ENCODE peak calls at places on chromosome 4, in nine cellular contexts. One of them, this sample, is unnamed.

GRCh38 chr4:164779080-164779479 is 25.1 kb downstream of the SMIM31 start:
- DNase-seq in Peyer's patch: no peak
- DNase-seq in choroid plexus epithelial cell: no peak
- DNase-seq in pancreas: no peak
- DNase-seq in body of pancreas: no peak
- DNase-seq in lower leg skin: no peak
- DNase-seq in NB4: no peak
- DNase-seq in ascending aorta: no peak
- DNase-seq in suprapubic skin: no peak
- DNase-seq in this sample: no peak

GRCh38 chr4:6107114-6107791 is 89.0 kb upstream of the C4orf50 start:
- DNase-seq in Peyer's patch: no peak
- DNase-seq in choroid plexus epithelial cell: no peak
- DNase-seq in pancreas: no peak
- DNase-seq in body of pancreas: no peak
- DNase-seq in lower leg skin: no peak
- DNase-seq in NB4: no peak
- DNase-seq in ascending aorta: no peak
- DNase-seq in suprapubic skin: peak
- DNase-seq in this sample: no peak

GRCh38 chr4:1502976-1503375 is 96.7 kb upstream of the NKX1-1 start:
- DNase-seq in Peyer's patch: no peak
- DNase-seq in choroid plexus epithelial cell: no peak
- DNase-seq in pancreas: no peak
- DNase-seq in body of pancreas: peak
- DNase-seq in lower leg skin: no peak
- DNase-seq in NB4: no peak
- DNase-seq in ascending aorta: peak
- DNase-seq in suprapubic skin: peak
- DNase-seq in this sample: no peak

GRCh38 chr4:182085051-182085480 is 158.1 kb upstream of the TENM3 start:
- DNase-seq in Peyer's patch: no peak
- DNase-seq in choroid plexus epithelial cell: peak
- DNase-seq in pancreas: no peak
- DNase-seq in body of pancreas: no peak
- DNase-seq in lower leg skin: no peak
- DNase-seq in NB4: no peak
- DNase-seq in ascending aorta: no peak
- DNase-seq in suprapubic skin: no peak
- DNase-seq in this sample: no peak

GRCh38 chr4:14180166-14180565 is 552.6 kb upstream of the BOD1L1 start:
- DNase-seq in Peyer's patch: no peak
- DNase-seq in choroid plexus epithelial cell: no peak
- DNase-seq in pancreas: no peak
- DNase-seq in body of pancreas: no peak
- DNase-seq in lower leg skin: no peak
- DNase-seq in NB4: no peak
- DNase-seq in ascending aorta: no peak
- DNase-seq in suprapubic skin: no peak
- DNase-seq in this sample: no peak

GRCh38 chr4:187235456-187236170 is 512.0 kb upstream of the FAT1 start:
- DNase-seq in Peyer's patch: no peak
- DNase-seq in choroid plexus epithelial cell: no peak
- DNase-seq in pancreas: no peak
- DNase-seq in body of pancreas: no peak
- DNase-seq in lower leg skin: no peak
- DNase-seq in NB4: no peak
- DNase-seq in ascending aorta: no peak
- DNase-seq in suprapubic skin: no peak
- DNase-seq in this sample: no peak

GRCh38 chr4:105957680-105958079 is 62.4 kb downstream of the NPNT start:
- DNase-seq in Peyer's patch: no peak
- DNase-seq in choroid plexus epithelial cell: no peak
- DNase-seq in pancreas: no peak
- DNase-seq in body of pancreas: no peak
- DNase-seq in lower leg skin: no peak
- DNase-seq in NB4: no peak
- DNase-seq in ascending aorta: no peak
- DNase-seq in suprapubic skin: no peak
- DNase-seq in this sample: no peak

GRCh38 chr4:2292679-2293108 is 30.8 kb upstream of the MXD4 start:
- DNase-seq in Peyer's patch: no peak
- DNase-seq in choroid plexus epithelial cell: peak
- DNase-seq in pancreas: no peak
- DNase-seq in body of pancreas: no peak
- DNase-seq in lower leg skin: no peak
- DNase-seq in NB4: no peak
- DNase-seq in ascending aorta: peak
- DNase-seq in suprapubic skin: no peak
- DNase-seq in this sample: peak

GRCh38 chr4:41877020-41877796 is 58.0 kb upstream of the TMEM33 start:
- DNase-seq in Peyer's patch: no peak
- DNase-seq in choroid plexus epithelial cell: no peak
- DNase-seq in pancreas: no peak
- DNase-seq in body of pancreas: no peak
- DNase-seq in lower leg skin: no peak
- DNase-seq in NB4: no peak
- DNase-seq in ascending aorta: no peak
- DNase-seq in suprapubic skin: no peak
- DNase-seq in this sample: no peak

DNA sequence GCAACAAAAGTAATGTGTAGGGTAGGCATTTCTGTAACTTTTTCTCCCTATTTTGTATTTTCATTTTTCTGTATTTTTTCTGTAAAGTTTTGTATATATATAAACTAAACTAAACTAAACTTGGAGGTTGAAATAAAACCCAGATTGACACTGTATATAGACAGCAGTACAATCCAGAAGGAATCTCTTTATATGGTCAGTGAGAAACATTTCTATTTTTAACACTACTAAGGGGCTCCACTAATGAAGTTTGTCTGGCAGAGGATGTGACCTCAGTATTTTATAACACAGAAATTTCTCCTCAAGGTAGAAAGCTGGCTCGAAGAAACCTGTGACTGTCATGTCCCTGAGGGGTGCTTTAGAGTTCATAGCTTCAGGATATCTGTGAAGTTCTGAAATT is 959.2 kb downstream of the ADGRL3 start:
- DNase-seq in Peyer's patch: no peak
- DNase-seq in choroid plexus epithelial cell: no peak
- DNase-seq in pancreas: no peak
- DNase-seq in body of pancreas: no peak
- DNase-seq in lower leg skin: no peak
- DNase-seq in NB4: no peak
- DNase-seq in ascending aorta: no peak
- DNase-seq in suprapubic skin: no peak
- DNase-seq in this sample: no peak
- TF ChIP-seq CTCF in Peyer's patch: no peak
- TF ChIP-seq CTCF in choroid plexus epithelial cell: no peak
- TF ChIP-seq CTCF in pancreas: no peak
- TF ChIP-seq CTCF in body of pancreas: no peak
- TF ChIP-seq CTCF in lower leg skin: no peak
- TF ChIP-seq CTCF in NB4: no peak
- TF ChIP-seq CTCF in ascending aorta: no peak
- TF ChIP-seq CTCF in suprapubic skin: no peak
- TF ChIP-seq CTCF in this sample: no peak

GRCh38 chr4:185205697-185206342 is 2.0 kb upstream of the CFAP97 start:
- DNase-seq in Peyer's patch: no peak
- DNase-seq in choroid plexus epithelial cell: no peak
- DNase-seq in pancreas: no peak
- DNase-seq in body of pancreas: no peak
- DNase-seq in lower leg skin: no peak
- DNase-seq in NB4: no peak
- DNase-seq in ascending aorta: no peak
- DNase-seq in suprapubic skin: no peak
- DNase-seq in this sample: no peak
- H3K4me3 ChIP-seq in Peyer's patch: no peak
- H3K4me3 ChIP-seq in choroid plexus epithelial cell: no peak
- H3K4me3 ChIP-seq in pancreas: no peak
- H3K4me3 ChIP-seq in body of pancreas: no peak
- H3K4me3 ChIP-seq in lower leg skin: no peak
- H3K4me3 ChIP-seq in NB4: no peak
- H3K4me3 ChIP-seq in ascending aorta: no peak
- H3K4me3 ChIP-seq in suprapubic skin: no peak
- H3K4me3 ChIP-seq in this sample: no peak

GRCh38 chr4:120922390-120923200 is at the start of gene PRDM5:
- DNase-seq in Peyer's patch: peak
- DNase-seq in choroid plexus epithelial cell: peak
- DNase-seq in pancreas: peak
- DNase-seq in body of pancreas: peak
- DNase-seq in lower leg skin: peak
- DNase-seq in NB4: no peak
- DNase-seq in ascending aorta: peak
- DNase-seq in suprapubic skin: no peak
- DNase-seq in this sample: peak
- TF ChIP-seq CTCF in Peyer's patch: no peak
- TF ChIP-seq CTCF in choroid plexus epithelial cell: peak
- TF ChIP-seq CTCF in pancreas: no peak
- TF ChIP-seq CTCF in body of pancreas: no peak
- TF ChIP-seq CTCF in lower leg skin: no peak
- TF ChIP-seq CTCF in NB4: no peak
- TF ChIP-seq CTCF in ascending aorta: peak
- TF ChIP-seq CTCF in suprapubic skin: peak
- TF ChIP-seq CTCF in this sample: peak

GRCh38 chr4:104425003-104425402 is 69.7 kb downstream of the CXXC4 start:
- DNase-seq in Peyer's patch: no peak
- DNase-seq in choroid plexus epithelial cell: no peak
- DNase-seq in pancreas: no peak
- DNase-seq in body of pancreas: peak
- DNase-seq in lower leg skin: no peak
- DNase-seq in NB4: no peak
- DNase-seq in ascending aorta: no peak
- DNase-seq in suprapubic skin: no peak
- DNase-seq in this sample: no peak

GRCh38 chr4:104420766-104421165 is 73.9 kb downstream of the CXXC4 start:
- DNase-seq in Peyer's patch: no peak
- DNase-seq in choroid plexus epithelial cell: no peak
- DNase-seq in pancreas: no peak
- DNase-seq in body of pancreas: no peak
- DNase-seq in lower leg skin: no peak
- DNase-seq in NB4: no peak
- DNase-seq in ascending aorta: no peak
- DNase-seq in suprapubic skin: no peak
- DNase-seq in this sample: no peak

GRCh38 chr4:104421576-104421975 is 73.1 kb downstream of the CXXC4 start:
- DNase-seq in Peyer's patch: no peak
- DNase-seq in choroid plexus epithelial cell: no peak
- DNase-seq in pancreas: no peak
- DNase-seq in body of pancreas: no peak
- DNase-seq in lower leg skin: no peak
- DNase-seq in NB4: no peak
- DNase-seq in ascending aorta: no peak
- DNase-seq in suprapubic skin: no peak
- DNase-seq in this sample: no peak

GRCh38 chr4:104425948-104426347 is 68.7 kb downstream of the CXXC4 start:
- DNase-seq in Peyer's patch: no peak
- DNase-seq in choroid plexus epithelial cell: no peak
- DNase-seq in pancreas: no peak
- DNase-seq in body of pancreas: no peak
- DNase-seq in lower leg skin: no peak
- DNase-seq in NB4: no peak
- DNase-seq in ascending aorta: no peak
- DNase-seq in suprapubic skin: no peak
- DNase-seq in this sample: no peak

DNA sequence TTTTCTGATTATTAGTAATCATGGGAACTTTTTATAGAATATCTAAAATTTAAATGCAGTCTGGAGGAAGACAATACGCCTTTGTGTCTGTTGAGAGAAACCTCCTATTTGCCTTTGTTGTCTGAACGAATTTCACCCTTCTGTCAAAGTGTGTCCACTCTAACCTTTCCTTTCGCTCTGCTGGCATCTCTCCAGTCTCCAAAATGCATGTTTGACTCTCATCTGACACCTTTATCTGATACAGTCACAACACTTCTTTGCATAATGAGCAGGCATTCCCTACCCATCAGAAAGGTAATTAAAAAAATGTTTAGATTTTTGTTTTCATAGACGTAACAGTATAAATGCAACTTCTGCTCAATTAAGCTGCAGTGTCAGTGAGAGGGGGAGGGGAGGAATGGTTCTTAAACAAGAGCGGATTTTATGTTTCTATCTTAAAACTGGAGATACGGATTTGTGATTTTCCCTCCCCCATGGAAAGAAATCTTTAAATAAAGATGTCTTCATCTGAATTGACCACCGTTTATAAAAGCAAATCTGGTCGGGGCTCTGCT is 70.2 kb downstream of the CXXC4 start:
- DNase-seq in Peyer's patch: no peak
- DNase-seq in choroid plexus epithelial cell: no peak
- DNase-seq in pancreas: no peak
- DNase-seq in body of pancreas: no peak
- DNase-seq in lower leg skin: no peak
- DNase-seq in NB4: no peak
- DNase-seq in ascending aorta: no peak
- DNase-seq in suprapubic skin: no peak
- DNase-seq in this sample: peak
- H3K4me3 ChIP-seq in Peyer's patch: no peak
- H3K4me3 ChIP-seq in choroid plexus epithelial cell: no peak
- H3K4me3 ChIP-seq in pancreas: peak
- H3K4me3 ChIP-seq in body of pancreas: no peak
- H3K4me3 ChIP-seq in lower leg skin: no peak
- H3K4me3 ChIP-seq in NB4: no peak
- H3K4me3 ChIP-seq in ascending aorta: peak
- H3K4me3 ChIP-seq in suprapubic skin: peak
- H3K4me3 ChIP-seq in this sample: peak

GRCh38 chr4:152935661-152936445 is at the start of gene FHDC1:
- DNase-seq in Peyer's patch: peak
- DNase-seq in choroid plexus epithelial cell: no peak
- DNase-seq in pancreas: peak
- DNase-seq in body of pancreas: peak
- DNase-seq in lower leg skin: no peak
- DNase-seq in NB4: peak
- DNase-seq in ascending aorta: no peak
- DNase-seq in suprapubic skin: no peak
- DNase-seq in this sample: no peak
- TF ChIP-seq CTCF in Peyer's patch: no peak
- TF ChIP-seq CTCF in choroid plexus epithelial cell: no peak
- TF ChIP-seq CTCF in pancreas: no peak
- TF ChIP-seq CTCF in body of pancreas: no peak
- TF ChIP-seq CTCF in lower leg skin: no peak
- TF ChIP-seq CTCF in NB4: no peak
- TF ChIP-seq CTCF in ascending aorta: no peak
- TF ChIP-seq CTCF in suprapubic skin: no peak
- TF ChIP-seq CTCF in this sample: no peak

DNA sequence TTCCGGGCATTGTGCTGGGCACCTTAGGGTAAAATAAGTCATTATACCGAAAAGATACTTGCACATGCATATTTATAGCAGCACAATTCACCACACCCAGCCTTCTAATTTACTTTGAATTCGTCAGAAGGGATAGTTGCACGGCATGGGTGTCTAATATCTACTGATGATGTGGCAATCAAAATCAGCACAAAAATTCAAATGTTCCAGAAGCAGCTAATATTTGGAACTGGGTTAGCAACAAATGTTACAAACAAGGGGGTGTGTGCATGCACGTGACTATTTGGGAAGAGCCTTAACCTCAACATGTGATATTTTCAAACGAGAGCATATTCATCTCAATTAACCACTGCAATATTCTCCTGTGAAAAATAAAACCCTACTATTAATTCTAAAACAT is 79.7 kb upstream of the PRSS48 start:
- DNase-seq in Peyer's patch: no peak
- DNase-seq in choroid plexus epithelial cell: no peak
- DNase-seq in pancreas: no peak
- DNase-seq in body of pancreas: no peak
- DNase-seq in lower leg skin: peak
- DNase-seq in NB4: no peak
- DNase-seq in ascending aorta: no peak
- DNase-seq in suprapubic skin: no peak
- DNase-seq in this sample: peak
- H3K4me3 ChIP-seq in Peyer's patch: no peak
- H3K4me3 ChIP-seq in choroid plexus epithelial cell: no peak
- H3K4me3 ChIP-seq in pancreas: no peak
- H3K4me3 ChIP-seq in body of pancreas: no peak
- H3K4me3 ChIP-seq in lower leg skin: no peak
- H3K4me3 ChIP-seq in NB4: no peak
- H3K4me3 ChIP-seq in ascending aorta: no peak
- H3K4me3 ChIP-seq in suprapubic skin: no peak
- H3K4me3 ChIP-seq in this sample: no peak